ENCODE peak calls at places on chromosomes 12 and 14, in ten cellular contexts. P is GM12865, X is body of pancreas, K is nephron progenitor cell, S is fibroblast of lung, M is endothelial cell, A is sigmoid colon, C is mucosa of descending colon, D is progenitor cell of endocrine pancreas, W is astrocyte of the cerebellum. B is an unnamed sample.

GRCh38 chr12:124387510-124387855 is 92.6 kb downstream of the RFLNA start:
- DNase-seq in P (no peak), X (peak), K (peak), S (no peak), M (no peak), A (no peak), C (no peak), D (no peak), W (no peak), B (no peak)

GRCh38 chr14:99648385-99648784 is 3.5 kb downstream of the HHIPL1 start:
- DNase-seq in P (no peak), X (no peak), K (no peak), S (no peak), M (no peak), A (no peak), C (no peak), D (no peak), W (no peak), B (no peak)

GRCh38 chr12:10205251-10205807 is 7.3 kb upstream of the GABARAPL1 start:
- DNase-seq in P (no peak), X (no peak), K (no peak), S (no peak), M (no peak), A (no peak), C (no peak), D (no peak), W (no peak), B (no peak)

GRCh38 chr12:64494998-64495729 is 43.2 kb downstream of the TBK1 start:
- DNase-seq in P (no peak), X (no peak), K (no peak), S (no peak), M (no peak), A (no peak), C (no peak), D (no peak), W (no peak), B (no peak)

GRCh38 chr12:101299931-101300330 is 20.0 kb downstream of the UTP20 start:
- DNase-seq in P (no peak), X (no peak), K (no peak), S (peak), M (no peak), A (no peak), C (no peak), D (no peak), W (no peak), B (no peak)

GRCh38 chr12:70443274-70443673 is 77.2 kb downstream of the KCNMB4 start:
- DNase-seq in P (no peak), X (no peak), K (no peak), S (no peak), M (no peak), A (no peak), C (no peak), D (no peak), W (no peak), B (no peak)

GRCh38 chr14:89279649-89280232 is 137.3 kb downstream of the FOXN3 start:
- DNase-seq in P (no peak), X (no peak), K (peak), S (no peak), M (no peak), A (no peak), C (no peak), D (no peak), W (no peak), B (no peak)

GRCh38 chr12:48454675-48455074 is 17.7 kb upstream of the ANP32D start:
- DNase-seq in P (peak), X (no peak), K (no peak), S (no peak), M (no peak), A (no peak), C (no peak), D (no peak), W (no peak), B (no peak)

GRCh38 chr14:95431199-95432145 is 85.0 kb downstream of the SYNE3 start:
- DNase-seq in P (peak), X (peak), K (no peak), S (peak), M (peak), A (no peak), C (no peak), D (no peak), W (no peak), B (no peak)

GRCh38 chr14:61116369-61116768 is 135.3 kb downstream of the SLC38A6 start:
- DNase-seq in P (no peak), X (no peak), K (no peak), S (no peak), M (no peak), A (no peak), C (no peak), D (no peak), W (no peak), B (no peak)

GRCh38 chr14:102927346-102927877 is 4.9 kb downstream of the AMN start:
- DNase-seq in P (no peak), X (no peak), K (no peak), S (no peak), M (no peak), A (no peak), C (peak), D (no peak), W (no peak), B (no peak)

GRCh38 chr14:24441904-24442239 is 704 bp downstream of the SDR39U1 start:
- DNase-seq in P (no peak), X (no peak), K (no peak), S (no peak), M (no peak), A (no peak), C (no peak), D (no peak), W (no peak), B (no peak)

GRCh38 chr14:67311868-67312267 is 47.7 kb downstream of the ATP6V1D start:
- DNase-seq in P (no peak), X (no peak), K (no peak), S (no peak), M (no peak), A (no peak), C (no peak), D (no peak), W (no peak), B (no peak)

GRCh38 chr14:50615566-50615965 is 52.5 kb downstream of the SAV1 start:
- DNase-seq in P (no peak), X (no peak), K (no peak), S (no peak), M (no peak), A (no peak), C (no peak), D (no peak), W (no peak), B (no peak)

GRCh38 chr14:103105580-103106168 is 11.1 kb downstream of the EXOC3L4 start:
- DNase-seq in P (peak), X (no peak), K (no peak), S (no peak), M (no peak), A (no peak), C (peak), D (no peak), W (no peak), B (no peak)

GRCh38 chr12:102573237-102573636 is 92.9 kb upstream of the IGF1 start:
- DNase-seq in P (no peak), X (no peak), K (no peak), S (no peak), M (no peak), A (no peak), C (no peak), D (no peak), W (no peak), B (no peak)

GRCh38 chr14:105591052-105591451 is 64.7 kb downstream of the TMEM121 start:
- DNase-seq in P (no peak), X (no peak), K (no peak), S (no peak), M (no peak), A (no peak), C (no peak), D (no peak), W (no peak), B (no peak)

GRCh38 chr12:33795536-33795935 is 226.8 kb upstream of the ALG10 start:
- DNase-seq in P (no peak), X (no peak), K (no peak), S (no peak), M (no peak), A (no peak), C (no peak), D (no peak), W (no peak), B (no peak)

GRCh38 chr12:57549909-57550627 is at the start of gene KIF5A:
- DNase-seq in P (peak), X (peak), K (peak), S (no peak), M (peak), A (no peak), C (peak), D (peak), W (no peak), B (no peak)

DNA sequence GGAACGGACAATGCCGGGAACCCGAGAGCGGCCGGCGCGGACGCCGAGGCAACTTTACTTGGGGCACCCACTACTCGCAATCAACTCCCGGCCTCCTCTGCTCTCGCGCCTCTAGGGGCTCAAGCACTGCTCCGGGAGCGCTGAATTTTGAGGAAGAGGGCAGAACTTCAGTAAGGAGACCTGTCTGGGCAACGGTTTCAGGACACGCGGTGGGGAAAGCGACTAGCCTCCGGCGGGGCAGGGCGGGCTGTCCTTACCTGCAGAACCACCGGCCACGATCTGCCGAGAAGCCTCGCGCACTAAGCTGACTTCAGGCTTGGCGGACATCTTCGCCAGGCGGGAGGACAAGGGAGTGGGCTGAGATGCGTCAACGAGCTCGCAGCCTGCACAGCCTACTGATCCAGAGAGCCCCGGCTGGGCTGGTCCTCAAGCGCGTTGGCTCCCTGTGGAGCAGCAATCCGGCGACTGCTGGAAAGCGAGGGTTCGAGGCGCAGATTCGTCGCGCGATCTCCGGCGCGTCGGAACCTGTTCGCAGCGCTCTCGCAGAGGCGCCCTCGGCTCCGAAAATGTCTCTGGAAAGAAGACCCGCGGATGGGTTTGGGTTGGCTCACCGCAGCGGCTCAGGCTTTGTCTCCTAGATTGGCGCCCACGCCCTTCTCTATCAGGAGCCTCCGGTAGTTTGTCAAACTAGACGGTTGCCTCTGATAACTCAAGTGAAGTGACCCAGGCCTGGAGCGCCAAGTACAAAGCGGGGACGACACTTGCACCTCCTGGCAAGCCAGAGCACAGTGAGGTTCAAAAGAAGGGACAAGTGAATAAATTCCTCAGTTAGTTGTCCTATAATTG is at the start of gene SLC25A21:
- DNase-seq in P (no peak), X (peak), K (peak), S (peak), M (peak), A (peak), C (peak), D (peak), W (peak), B (no peak)
- TF ChIP-seq CTCF in P (no peak), X (peak), K (no peak), S (peak), M (no peak), A (no peak), C (no peak), D (no peak), W (peak), B (no peak)

DNA sequence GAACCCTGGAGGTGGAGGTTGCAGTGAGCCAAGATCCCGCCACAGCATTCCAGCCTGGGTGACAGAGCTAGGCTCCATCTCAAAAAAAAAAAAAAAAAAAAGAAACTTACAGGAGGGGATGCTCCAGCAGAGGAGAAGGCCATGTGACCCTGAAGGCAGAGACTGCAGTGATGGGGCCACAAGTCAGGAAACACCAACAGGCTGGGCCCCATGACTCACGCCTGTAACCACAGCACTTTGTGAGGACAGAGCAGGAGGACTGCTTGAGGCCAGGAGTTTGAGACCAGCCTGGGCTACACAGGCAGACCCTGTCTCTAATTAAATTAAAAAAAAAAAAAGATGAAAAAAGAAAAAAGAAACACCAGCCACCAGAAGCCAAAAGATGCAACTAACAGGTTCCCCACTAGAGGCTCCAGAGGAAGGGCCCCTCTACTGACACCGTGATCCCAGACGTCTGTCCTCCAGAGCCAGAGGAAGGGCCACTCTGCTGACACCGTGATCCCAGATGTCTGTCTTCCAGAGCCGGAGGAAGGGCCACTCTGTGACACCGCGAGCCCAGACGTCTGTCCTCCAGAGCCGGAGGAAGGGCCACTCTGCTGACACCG is 9.1 kb upstream of the GLT1D1 start:
- DNase-seq in P (peak), X (no peak), K (no peak), S (no peak), M (peak), A (no peak), C (no peak), D (no peak), W (no peak), B (peak)
- TF ChIP-seq CTCF in P (peak), X (no peak), K (no peak), S (no peak), M (no peak), A (no peak), C (no peak), D (peak), W (no peak), B (no peak)

GRCh38 chr12:18935371-18935965 is 194.1 kb upstream of the PLEKHA5 start:
- DNase-seq in P (no peak), X (no peak), K (no peak), S (no peak), M (no peak), A (no peak), C (no peak), D (no peak), W (no peak), B (no peak)
- TF ChIP-seq CTCF in P (no peak), X (no peak), K (no peak), S (no peak), M (no peak), A (no peak), C (no peak), D (no peak), W (no peak), B (no peak)

GRCh38 chr12:61654698-61655097 is 605.5 kb upstream of the USP15 start:
- DNase-seq in P (peak), X (no peak), K (no peak), S (no peak), M (no peak), A (no peak), C (no peak), D (no peak), W (no peak), B (no peak)
- TF ChIP-seq CTCF in P (no peak), X (no peak), K (no peak), S (no peak), M (no peak), A (no peak), C (no peak), D (peak), W (no peak), B (no peak)

GRCh38 chr14:72471346-72471745 is 422.6 kb downstream of the DPF3 start:
- DNase-seq in P (no peak), X (no peak), K (no peak), S (no peak), M (no peak), A (no peak), C (no peak), D (no peak), W (no peak), B (no peak)

GRCh38 chr14:72478397-72479025 is 415.4 kb downstream of the DPF3 start:
- DNase-seq in P (no peak), X (no peak), K (peak), S (no peak), M (no peak), A (no peak), C (no peak), D (no peak), W (no peak), B (no peak)

GRCh38 chr14:72476657-72477499 is 417.0 kb downstream of the DPF3 start:
- DNase-seq in P (peak), X (no peak), K (no peak), S (peak), M (no peak), A (no peak), C (no peak), D (no peak), W (peak), B (no peak)

GRCh38 chr14:72472845-72473244 is 421.1 kb downstream of the DPF3 start:
- DNase-seq in P (no peak), X (no peak), K (no peak), S (peak), M (no peak), A (no peak), C (no peak), D (no peak), W (no peak), B (no peak)
- TF ChIP-seq CTCF in P (no peak), X (no peak), K (peak), S (peak), M (peak), A (no peak), C (no peak), D (peak), W (peak), B (no peak)